ENCODE peak calls at places on chromosomes 5 and 9, in six cellular contexts. J is cardiac muscle cell, Y is breast epithelium, G is kidney, U is A549, R is endothelial cell of umbilical vein. L is an unnamed sample.

GRCh38 chr5:91101777-91102379 is 281.2 kb downstream of the ARRDC3 start:
- DNase-seq in J (peak; percentile 82), Y (peak; percentile 65), G (peak; percentile 80), U (peak; percentile 65), R (peak; percentile 85), L (peak; percentile 88)

GRCh38 chr9:81535542-81536241 is 153.7 kb downstream of the TLE1 start:
- DNase-seq in J (no peak), Y (no peak), G (no peak), U (peak; percentile 85), R (no peak), L (peak; percentile 79)

GRCh38 chr5:121954086-121954485 is 7.7 kb upstream of the SRFBP1 start:
- DNase-seq in J (no peak), Y (no peak), G (peak; percentile 61), U (no peak), R (no peak), L (no peak)

GRCh38 chr9:93060746-93061259 is 2.3 kb downstream of the SUSD3 start:
- DNase-seq in J (no peak), Y (no peak), G (peak; percentile 39), U (no peak), R (no peak), L (peak; percentile 59)

GRCh38 chr5:140595538-140595937 is 30.9 kb downstream of the SLC35A4 start:
- DNase-seq in J (no peak), Y (peak; percentile 54), G (no peak), U (no peak), R (peak; percentile 33), L (no peak)

GRCh38 chr5:31193591-31194457 is at the start of gene CDH6:
- DNase-seq in J (peak; percentile 71), Y (no peak), G (peak; percentile 64), U (peak; percentile 30), R (no peak), L (peak; percentile 20)

GRCh38 chr5:95619096-95619495 is 791 bp upstream of the GPR150 start:
- DNase-seq in J (no peak), Y (no peak), G (no peak), U (no peak), R (peak; percentile 45), L (no peak)

GRCh38 chr5:131998431-131999040 is 12.9 kb downstream of the ACSL6 start:
- DNase-seq in J (no peak), Y (no peak), G (peak; percentile 23), U (no peak), R (no peak), L (no peak)

GRCh38 chr9:94714494-94714893 is 12.0 kb upstream of the AOPEP start:
- DNase-seq in J (no peak), Y (no peak), G (no peak), U (no peak), R (no peak), L (no peak)

GRCh38 chr9:133943781-133944745 is 48.1 kb downstream of the VAV2 start:
- DNase-seq in J (no peak), Y (no peak), G (peak; percentile 73), U (no peak), R (no peak), L (peak; percentile 37)

GRCh38 chr9:112061152-112061740 is 113.9 kb downstream of the SUSD1 start:
- DNase-seq in J (no peak), Y (peak; percentile 39), G (peak; percentile 82), U (peak; percentile 81), R (peak; percentile 98), L (peak; percentile 97)

GRCh38 chr5:69074664-69075521 is 18.9 kb upstream of the SLC30A5 start:
- DNase-seq in J (no peak), Y (no peak), G (no peak), U (no peak), R (no peak), L (no peak)

GRCh38 chr9:17402309-17402708 is 176.6 kb upstream of the SH3GL2 start:
- DNase-seq in J (peak; percentile 45), Y (no peak), G (no peak), U (no peak), R (peak; percentile 29), L (peak; percentile 7)

GRCh38 chr5:128084228-128085167 is 932 bp downstream of the SLC12A2 start:
- DNase-seq in J (peak; percentile 47), Y (peak; percentile 26), G (peak; percentile 85), U (peak; percentile 29), R (peak; percentile 37), L (peak; percentile 50)

GRCh38 chr9:108784998-108785397 is 70.8 kb downstream of the ACTL7B start:
- DNase-seq in J (no peak), Y (no peak), G (no peak), U (no peak), R (no peak), L (no peak)

GRCh38 chr9:98877211-98877730 is 66.4 kb upstream of the COL15A1 start:
- DNase-seq in J (no peak), Y (no peak), G (no peak), U (no peak), R (no peak), L (no peak)

GRCh38 chr9:114224247-114224610 is 68.9 kb downstream of the COL27A1 start:
- DNase-seq in J (no peak), Y (no peak), G (no peak), U (peak; percentile 64), R (peak; percentile 51), L (peak; percentile 73)

GRCh38 chr9:89641980-89642379 is 37.2 kb downstream of the GADD45G start:
- DNase-seq in J (no peak), Y (no peak), G (no peak), U (no peak), R (no peak), L (no peak)

GRCh38 chr5:136772541-136772940 is 407.2 kb upstream of the TRPC7 start:
- DNase-seq in J (no peak), Y (no peak), G (no peak), U (no peak), R (no peak), L (no peak)

GRCh38 chr5:100731768-100732167 is 171.3 kb downstream of the ST8SIA4 start:
- DNase-seq in J (no peak), Y (no peak), G (no peak), U (no peak), R (no peak), L (peak; percentile 3)

GRCh38 chr5:1508679-1509290 is 15.0 kb downstream of the LPCAT1 start:
- DNase-seq in J (no peak), Y (no peak), G (peak; percentile 61), U (no peak), R (no peak), L (no peak)

GRCh38 chr9:80994892-80995291 is 694.5 kb downstream of the TLE1 start:
- DNase-seq in J (no peak), Y (no peak), G (no peak), U (no peak), R (peak; percentile 13), L (no peak)

GRCh38 chr5:160929343-160929742 is 77.3 kb upstream of the ATP10B start:
- DNase-seq in J (no peak), Y (no peak), G (no peak), U (no peak), R (no peak), L (no peak)

GRCh38 chr9:134891713-134892112 is 11.1 kb downstream of the FCN2 start:
- DNase-seq in J (no peak), Y (no peak), G (no peak), U (no peak), R (no peak), L (no peak)

GRCh38 chr5:72499730-72500129 is 7.5 kb downstream of the ZNF366 start:
- DNase-seq in J (no peak), Y (no peak), G (no peak), U (no peak), R (peak; percentile 62), L (no peak)
- H3K27ac ChIP-seq in J (no peak overlapping the region), Y (no peak overlapping the region), G (no peak overlapping the region), U (no peak overlapping the region), R (peak overlapping the region; percentile 46), L (no peak overlapping the region)

GRCh38 chr9:6109986-6110385 is 94.6 kb upstream of the RANBP6 start:
- DNase-seq in J (no peak), Y (no peak), G (no peak), U (no peak), R (no peak), L (no peak)

GRCh38 chr9:6109571-6109970 is 94.1 kb upstream of the RANBP6 start:
- DNase-seq in J (no peak), Y (no peak), G (no peak), U (no peak), R (no peak), L (no peak)

GRCh38 chr9:6105738-6106137 is 90.3 kb upstream of the RANBP6 start:
- DNase-seq in J (no peak), Y (no peak), G (no peak), U (no peak), R (no peak), L (no peak)

GRCh38 chr9:6106576-6107339 is 91.3 kb upstream of the RANBP6 start:
- DNase-seq in J (peak; percentile 70), Y (no peak), G (no peak), U (peak; percentile 55), R (peak; percentile 44), L (no peak)
- TF ChIP-seq CTCF in J (peak; percentile 62), Y (peak; percentile 27), G (peak; percentile 41), U (peak; percentile 41), R (no peak), L (peak; percentile 40)

GRCh38 chr5:168740055-168740820 is 161.1 kb upstream of the PANK3 start:
- DNase-seq in J (no peak), Y (no peak), G (no peak), U (no peak), R (no peak), L (no peak)
- H3K27ac ChIP-seq in J (no peak overlapping the region), Y (no peak overlapping the region), G (no peak overlapping the region), U (no peak overlapping the region), R (no peak overlapping the region), L (no peak overlapping the region)

GRCh38 chr9:20623748-20624124 is 1.4 kb upstream of the MLLT3 start:
- DNase-seq in J (no peak), Y (no peak), G (no peak), U (peak; percentile 8), R (no peak), L (no peak)

GRCh38 chr9:20625003-20625349 is 2.7 kb upstream of the MLLT3 start:
- DNase-seq in J (no peak), Y (no peak), G (no peak), U (no peak), R (no peak), L (no peak)

GRCh38 chr9:20623021-20623747 is 885 bp upstream of the MLLT3 start:
- DNase-seq in J (peak; percentile 50), Y (no peak), G (peak; percentile 80), U (peak; percentile 14), R (peak; percentile 30), L (peak; percentile 34)

GRCh38 chr9:20622330-20623020 is at the start of gene MLLT3:
- DNase-seq in J (peak; percentile 96), Y (peak; percentile 87), G (peak; percentile 99), U (peak; percentile 96), R (peak; percentile 96), L (peak; percentile 98)

DNA sequence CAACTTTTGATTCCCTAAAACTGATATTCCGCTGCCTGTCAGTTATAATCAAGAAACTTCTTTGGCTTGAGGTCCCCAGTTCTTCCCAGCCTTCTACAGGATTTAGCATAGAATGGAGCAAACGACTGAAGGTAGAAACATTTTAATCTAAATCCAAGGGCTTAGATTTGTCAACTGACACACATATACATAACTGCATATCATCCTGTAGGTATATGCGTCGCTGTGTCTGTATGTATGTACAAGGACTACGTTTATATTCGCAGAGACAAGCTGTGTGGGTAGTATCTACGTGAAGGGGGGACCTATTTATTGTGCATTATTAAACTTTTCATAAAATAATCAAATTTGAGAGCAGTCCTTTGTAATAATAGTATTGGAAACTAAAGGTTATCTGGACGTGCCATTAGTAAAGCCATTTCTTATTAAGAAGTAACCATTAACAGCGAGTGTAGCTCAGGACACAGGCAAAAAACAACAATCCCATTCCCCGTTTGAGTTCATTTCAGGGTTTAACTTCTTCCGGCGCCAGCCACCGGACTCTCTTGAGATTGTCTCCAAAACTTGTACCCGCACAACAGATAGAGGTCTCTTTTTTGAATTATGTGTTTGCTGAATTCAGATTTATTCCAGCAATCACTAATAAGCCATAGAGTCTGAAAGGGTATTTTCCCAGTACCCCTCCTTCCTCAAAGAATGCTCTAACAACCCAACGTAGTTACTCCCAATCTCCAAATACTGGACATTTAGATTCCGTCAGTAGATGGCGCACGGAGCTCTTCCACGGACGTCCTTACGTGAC is 2.1 kb upstream of the MLLT3 start:
- DNase-seq in J (peak; percentile 84), Y (peak; percentile 24), G (no peak), U (peak; percentile 62), R (peak; percentile 87), L (peak; percentile 72)
- TF ChIP-seq CTCF in J (peak; percentile 83), Y (peak; percentile 64), G (peak; percentile 76), U (peak; percentile 93), R (peak; percentile 80), L (peak; percentile 98)

L was measured in RWPE1.